ENCODE peak calls at places on chromosomes 2 and 18, in seven cellular contexts. One of them, this sample, is unnamed.

GRCh38 chr2:216880509-216881184 is 20.8 kb upstream of the TNP1 start:
- DNase-seq in ovary: no peak
- DNase-seq in BE2C: no peak
- DNase-seq in bronchial epithelial cell: peak
- DNase-seq in NB4: no peak
- DNase-seq in pancreas: peak
- DNase-seq in small intestine: peak
- DNase-seq in this sample: no peak

GRCh38 chr18:67104700-67105284 is 411.7 kb downstream of the DSEL start:
- DNase-seq in ovary: no peak
- DNase-seq in BE2C: peak
- DNase-seq in bronchial epithelial cell: peak
- DNase-seq in NB4: peak
- DNase-seq in pancreas: peak
- DNase-seq in small intestine: peak
- DNase-seq in this sample: peak

GRCh38 chr2:215808194-215808593 is 205.2 kb downstream of the MREG start:
- DNase-seq in ovary: no peak
- DNase-seq in BE2C: no peak
- DNase-seq in bronchial epithelial cell: no peak
- DNase-seq in NB4: no peak
- DNase-seq in pancreas: no peak
- DNase-seq in small intestine: no peak
- DNase-seq in this sample: no peak

GRCh38 chr2:59182249-59182648 is 941.1 kb upstream of the FANCL start:
- DNase-seq in ovary: no peak
- DNase-seq in BE2C: peak
- DNase-seq in bronchial epithelial cell: peak
- DNase-seq in NB4: peak
- DNase-seq in pancreas: no peak
- DNase-seq in small intestine: no peak
- DNase-seq in this sample: peak

GRCh38 chr2:26885651-26886329 is 37.9 kb downstream of the DPYSL5 start:
- DNase-seq in ovary: no peak
- DNase-seq in BE2C: no peak
- DNase-seq in bronchial epithelial cell: no peak
- DNase-seq in NB4: no peak
- DNase-seq in pancreas: no peak
- DNase-seq in small intestine: no peak
- DNase-seq in this sample: no peak

GRCh38 chr2:28172114-28172898 is 220.4 kb upstream of the FOSL2 start:
- DNase-seq in ovary: no peak
- DNase-seq in BE2C: no peak
- DNase-seq in bronchial epithelial cell: peak
- DNase-seq in NB4: no peak
- DNase-seq in pancreas: no peak
- DNase-seq in small intestine: peak
- DNase-seq in this sample: no peak

GRCh38 chr18:3782901-3783300 is 332.9 kb downstream of the TGIF1 start:
- DNase-seq in ovary: no peak
- DNase-seq in BE2C: no peak
- DNase-seq in bronchial epithelial cell: no peak
- DNase-seq in NB4: no peak
- DNase-seq in pancreas: no peak
- DNase-seq in small intestine: no peak
- DNase-seq in this sample: no peak

GRCh38 chr18:56637897-56638231 is 528 bp downstream of the TXNL1 start:
- DNase-seq in ovary: no peak
- DNase-seq in BE2C: no peak
- DNase-seq in bronchial epithelial cell: no peak
- DNase-seq in NB4: peak
- DNase-seq in pancreas: no peak
- DNase-seq in small intestine: no peak
- DNase-seq in this sample: no peak

GRCh38 chr2:157627594-157628281 is 926 bp downstream of the ACVR1C start:
- DNase-seq in ovary: peak
- DNase-seq in BE2C: no peak
- DNase-seq in bronchial epithelial cell: peak
- DNase-seq in NB4: no peak
- DNase-seq in pancreas: peak
- DNase-seq in small intestine: peak
- DNase-seq in this sample: peak

GRCh38 chr2:95025406-95026319 is at the start of gene MAL:
- DNase-seq in ovary: no peak
- DNase-seq in BE2C: no peak
- DNase-seq in bronchial epithelial cell: no peak
- DNase-seq in NB4: no peak
- DNase-seq in pancreas: no peak
- DNase-seq in small intestine: no peak
- DNase-seq in this sample: no peak

GRCh38 chr2:54256091-54256694 is at the start of gene TSPYL6:
- DNase-seq in ovary: no peak
- DNase-seq in BE2C: no peak
- DNase-seq in bronchial epithelial cell: no peak
- DNase-seq in NB4: no peak
- DNase-seq in pancreas: no peak
- DNase-seq in small intestine: no peak
- DNase-seq in this sample: no peak

GRCh38 chr18:79438581-79438980 is 42.9 kb downstream of the NFATC1 start:
- DNase-seq in ovary: no peak
- DNase-seq in BE2C: no peak
- DNase-seq in bronchial epithelial cell: no peak
- DNase-seq in NB4: no peak
- DNase-seq in pancreas: no peak
- DNase-seq in small intestine: no peak
- DNase-seq in this sample: no peak

GRCh38 chr2:236767951-236768350 is 198.3 kb downstream of the ACKR3 start:
- DNase-seq in ovary: no peak
- DNase-seq in BE2C: no peak
- DNase-seq in bronchial epithelial cell: no peak
- DNase-seq in NB4: no peak
- DNase-seq in pancreas: no peak
- DNase-seq in small intestine: no peak
- DNase-seq in this sample: no peak

GRCh38 chr18:10410472-10411300 is 43.7 kb upstream of the APCDD1 start:
- DNase-seq in ovary: no peak
- DNase-seq in BE2C: no peak
- DNase-seq in bronchial epithelial cell: peak
- DNase-seq in NB4: no peak
- DNase-seq in pancreas: peak
- DNase-seq in small intestine: no peak
- DNase-seq in this sample: no peak

GRCh38 chr2:233758168-233758567 is 1.9 kb upstream of the UGT1A1 start:
- DNase-seq in ovary: no peak
- DNase-seq in BE2C: no peak
- DNase-seq in bronchial epithelial cell: no peak
- DNase-seq in NB4: no peak
- DNase-seq in pancreas: no peak
- DNase-seq in small intestine: peak
- DNase-seq in this sample: no peak

GRCh38 chr18:74831571-74832250 is 234.0 kb downstream of the ZNF407 start:
- DNase-seq in ovary: no peak
- DNase-seq in BE2C: no peak
- DNase-seq in bronchial epithelial cell: peak
- DNase-seq in NB4: no peak
- DNase-seq in pancreas: no peak
- DNase-seq in small intestine: no peak
- DNase-seq in this sample: no peak

GRCh38 chr2:149160701-149161217 is 122.3 kb downstream of the LYPD6B start:
- DNase-seq in ovary: no peak
- DNase-seq in BE2C: no peak
- DNase-seq in bronchial epithelial cell: no peak
- DNase-seq in NB4: peak
- DNase-seq in pancreas: no peak
- DNase-seq in small intestine: no peak
- DNase-seq in this sample: no peak

GRCh38 chr2:216370961-216371633 is 1.2 kb downstream of the MARCHF4 start:
- DNase-seq in ovary: no peak
- DNase-seq in BE2C: peak
- DNase-seq in bronchial epithelial cell: no peak
- DNase-seq in NB4: no peak
- DNase-seq in pancreas: no peak
- DNase-seq in small intestine: no peak
- DNase-seq in this sample: no peak

GRCh38 chr18:31211047-31211446 is 48.4 kb upstream of the DSC1 start:
- DNase-seq in ovary: no peak
- DNase-seq in BE2C: no peak
- DNase-seq in bronchial epithelial cell: no peak
- DNase-seq in NB4: no peak
- DNase-seq in pancreas: no peak
- DNase-seq in small intestine: no peak
- DNase-seq in this sample: no peak

DNA sequence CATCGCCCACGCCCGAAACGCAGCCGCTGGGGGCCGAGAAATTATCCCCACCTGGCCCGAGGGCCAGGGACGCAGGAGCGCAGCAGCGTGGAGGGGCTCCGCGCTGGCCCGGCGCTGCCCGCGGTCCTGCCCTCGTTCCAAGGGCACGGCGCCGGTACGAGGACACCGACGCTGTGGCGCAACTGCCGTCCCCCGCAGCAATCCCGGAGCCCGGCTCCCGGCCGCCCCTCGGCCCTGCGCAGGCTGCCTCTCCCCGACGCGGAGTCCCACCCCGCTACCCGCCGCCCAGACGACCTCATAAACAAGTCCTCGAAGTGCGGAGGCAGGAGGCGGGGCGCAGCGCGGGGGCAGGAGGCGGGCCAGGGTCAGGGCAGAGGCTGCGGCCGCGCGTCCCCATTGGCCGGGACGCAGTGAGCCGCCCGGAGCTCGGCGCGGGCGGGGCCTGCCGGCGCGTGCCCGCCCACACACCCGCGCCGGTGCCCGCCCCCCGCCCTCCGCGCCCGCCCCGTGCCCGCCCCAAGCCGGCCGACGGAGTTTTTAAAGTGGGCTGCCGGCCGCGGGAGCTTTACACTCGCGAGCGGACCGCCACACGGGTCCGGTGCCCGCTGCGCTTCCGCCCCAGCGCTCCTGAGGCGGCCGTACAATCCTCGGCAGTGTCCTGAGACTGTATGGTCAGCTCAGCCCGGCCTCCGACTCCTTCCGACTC is at the start of gene EPAS1:
- DNase-seq in ovary: peak
- DNase-seq in BE2C: peak
- DNase-seq in bronchial epithelial cell: peak
- DNase-seq in NB4: peak
- DNase-seq in pancreas: peak
- DNase-seq in small intestine: peak
- DNase-seq in this sample: peak
- H3K4me3 ChIP-seq in ovary: peak
- H3K4me3 ChIP-seq in BE2C: peak
- H3K4me3 ChIP-seq in bronchial epithelial cell: peak
- H3K4me3 ChIP-seq in NB4: peak
- H3K4me3 ChIP-seq in pancreas: peak
- H3K4me3 ChIP-seq in small intestine: peak
- H3K4me3 ChIP-seq in this sample: peak

GRCh38 chr2:8675543-8675942 is 6.3 kb upstream of the ID2 start:
- DNase-seq in ovary: no peak
- DNase-seq in BE2C: no peak
- DNase-seq in bronchial epithelial cell: no peak
- DNase-seq in NB4: no peak
- DNase-seq in pancreas: peak
- DNase-seq in small intestine: no peak
- DNase-seq in this sample: no peak

GRCh38 chr2:8677646-8678592 is 3.9 kb upstream of the ID2 start:
- DNase-seq in ovary: peak
- DNase-seq in BE2C: peak
- DNase-seq in bronchial epithelial cell: no peak
- DNase-seq in NB4: peak
- DNase-seq in pancreas: peak
- DNase-seq in small intestine: peak
- DNase-seq in this sample: peak

GRCh38 chr2:8676191-8676914 is 5.5 kb upstream of the ID2 start:
- DNase-seq in ovary: peak
- DNase-seq in BE2C: no peak
- DNase-seq in bronchial epithelial cell: no peak
- DNase-seq in NB4: no peak
- DNase-seq in pancreas: peak
- DNase-seq in small intestine: peak
- DNase-seq in this sample: peak

GRCh38 chr2:8678731-8679566 is 2.9 kb upstream of the ID2 start:
- DNase-seq in ovary: peak
- DNase-seq in BE2C: peak
- DNase-seq in bronchial epithelial cell: peak
- DNase-seq in NB4: peak
- DNase-seq in pancreas: peak
- DNase-seq in small intestine: peak
- DNase-seq in this sample: peak

GRCh38 chr2:8676915-8677645 is 4.8 kb upstream of the ID2 start:
- DNase-seq in ovary: no peak
- DNase-seq in BE2C: peak
- DNase-seq in bronchial epithelial cell: no peak
- DNase-seq in NB4: no peak
- DNase-seq in pancreas: no peak
- DNase-seq in small intestine: peak
- DNase-seq in this sample: peak
- H3K4me3 ChIP-seq in ovary: peak
- H3K4me3 ChIP-seq in BE2C: peak
- H3K4me3 ChIP-seq in bronchial epithelial cell: peak
- H3K4me3 ChIP-seq in NB4: no peak
- H3K4me3 ChIP-seq in pancreas: peak
- H3K4me3 ChIP-seq in small intestine: peak
- H3K4me3 ChIP-seq in this sample: peak

GRCh38 chr18:39414009-39414700 is 1848.6 kb upstream of the CELF4 start:
- DNase-seq in ovary: no peak
- DNase-seq in BE2C: no peak
- DNase-seq in bronchial epithelial cell: peak
- DNase-seq in NB4: no peak
- DNase-seq in pancreas: no peak
- DNase-seq in small intestine: peak
- DNase-seq in this sample: peak
- H3K4me3 ChIP-seq in ovary: no peak
- H3K4me3 ChIP-seq in BE2C: no peak
- H3K4me3 ChIP-seq in bronchial epithelial cell: no peak
- H3K4me3 ChIP-seq in NB4: no peak
- H3K4me3 ChIP-seq in pancreas: no peak
- H3K4me3 ChIP-seq in small intestine: no peak
- H3K4me3 ChIP-seq in this sample: no peak

GRCh38 chr2:117820444-117820843 is 6.0 kb downstream of the DDX18 start:
- DNase-seq in ovary: no peak
- DNase-seq in BE2C: no peak
- DNase-seq in bronchial epithelial cell: no peak
- DNase-seq in NB4: no peak
- DNase-seq in pancreas: no peak
- DNase-seq in small intestine: no peak
- DNase-seq in this sample: no peak
- H3K4me3 ChIP-seq in ovary: no peak
- H3K4me3 ChIP-seq in BE2C: no peak
- H3K4me3 ChIP-seq in bronchial epithelial cell: no peak
- H3K4me3 ChIP-seq in NB4: no peak
- H3K4me3 ChIP-seq in pancreas: no peak
- H3K4me3 ChIP-seq in small intestine: no peak
- H3K4me3 ChIP-seq in this sample: no peak